ENCODE peak calls at places on chromosomes 2 and 18, in four cellular contexts. W is GM23248, O is HCT116, L is neural progenitor cell. S is an unnamed sample.

GRCh38 chr2:96913398-96914202 is 43.7 kb upstream of the SEMA4C start:
- DNase-seq in W (no peak), O (no peak), L (no peak), S (no peak)

GRCh38 chr2:85893428-85894258 is 4.9 kb upstream of the ST3GAL5 start:
- DNase-seq in W (peak), O (no peak), L (no peak), S (no peak)

GRCh38 chr2:144948205-144948855 is 428.4 kb upstream of the ZEB2 start:
- DNase-seq in W (no peak), O (no peak), L (no peak), S (no peak)

GRCh38 chr2:185998562-185999070 is 260.0 kb downstream of the FSIP2 start:
- DNase-seq in W (no peak), O (no peak), L (no peak), S (no peak)

GRCh38 chr18:14974576-14974975 is 226.6 kb downstream of the ANKRD30B start:
- DNase-seq in W (peak), O (no peak), L (no peak), S (no peak)

GRCh38 chr18:13320891-13321425 is 102.4 kb downstream of the LDLRAD4 start:
- DNase-seq in W (no peak), O (no peak), L (no peak), S (no peak)

GRCh38 chr2:15735738-15736326 is 144.2 kb downstream of the DDX1 start:
- DNase-seq in W (no peak), O (no peak), L (no peak), S (no peak)

GRCh38 chr18:22699629-22700028 is 233.5 kb upstream of the RBBP8 start:
- DNase-seq in W (no peak), O (no peak), L (no peak), S (no peak)

GRCh38 chr2:36371070-36371962 is 15.7 kb downstream of the CRIM1 start:
- DNase-seq in W (peak), O (no peak), L (no peak), S (no peak)

GRCh38 chr2:39150890-39151497 is 30.1 kb upstream of the SOS1 start:
- DNase-seq in W (no peak), O (no peak), L (no peak), S (no peak)

GRCh38 chr2:21774691-21775090 is 650.9 kb downstream of the TDRD15 start:
- DNase-seq in W (no peak), O (no peak), L (peak), S (no peak)

GRCh38 chr2:45302011-45302325 is 292.7 kb upstream of the SIX2 start:
- DNase-seq in W (no peak), O (no peak), L (no peak), S (no peak)

DNA sequence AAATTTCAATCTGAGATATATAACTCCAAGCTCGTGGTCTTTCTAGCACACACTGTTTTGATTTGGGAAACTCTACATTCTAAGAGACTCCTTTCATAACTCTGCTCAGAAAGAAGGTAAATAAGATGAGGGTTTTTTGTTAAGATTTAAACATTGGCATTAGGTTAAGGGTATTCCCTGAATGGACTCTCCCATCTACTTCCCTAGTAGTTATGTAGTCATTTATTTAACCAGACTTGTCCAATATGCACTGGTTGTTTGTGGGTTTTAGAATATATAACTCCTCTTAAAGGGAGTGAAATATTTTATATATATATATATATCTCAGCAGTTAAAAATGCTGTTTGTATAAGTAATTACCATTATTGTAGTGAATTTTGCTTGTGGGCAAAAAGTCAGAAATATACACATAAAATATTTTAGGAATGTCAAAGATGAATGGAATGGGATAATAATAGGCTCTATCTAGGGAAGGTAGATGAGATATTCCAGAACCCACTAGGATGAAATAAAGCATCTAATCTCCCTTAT is 61.5 kb upstream of the WDR75 start:
- DNase-seq in W (no peak), O (no peak), L (no peak), S (no peak)
- H3K9ac ChIP-seq in W (peak), O (no peak), L (no peak), S (no peak)

DNA sequence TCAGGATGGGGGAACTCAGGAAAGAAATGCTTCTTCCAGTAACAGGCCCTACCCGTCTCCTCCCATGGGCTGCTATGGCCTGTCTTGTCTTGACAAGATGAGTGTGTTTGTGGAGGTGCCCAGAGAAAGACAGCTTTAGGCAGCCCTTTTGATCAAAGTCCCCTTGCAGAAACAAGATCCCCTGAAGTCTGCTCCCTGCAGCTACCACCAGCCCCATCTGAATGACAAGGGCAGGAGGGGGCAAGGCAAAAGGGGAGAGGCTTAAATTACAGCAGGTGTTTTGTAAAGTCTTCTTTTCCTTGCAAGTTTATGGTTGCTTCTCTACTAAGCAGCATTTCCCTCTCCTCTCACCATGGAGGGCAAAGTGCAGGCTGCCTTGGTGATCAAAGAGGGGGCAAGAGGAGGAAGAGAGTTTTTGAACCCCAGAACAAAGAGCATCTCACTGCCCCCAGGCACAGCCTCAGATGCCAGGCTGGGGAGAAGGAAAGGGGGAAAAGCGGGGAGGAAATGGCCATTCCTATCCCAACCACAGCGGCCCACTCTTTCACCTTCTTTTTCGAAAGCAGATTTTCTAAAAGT is 6.7 kb downstream of the EVA1A start:
- DNase-seq in W (no peak), O (no peak), L (peak), S (peak)
- H3K4me3 ChIP-seq in W (no peak), O (no peak), L (no peak), S (no peak)

GRCh38 chr2:98583516-98583865 is 24.8 kb downstream of the COA5 start:
- DNase-seq in W (no peak), O (no peak), L (no peak), S (peak)
- H3K27ac ChIP-seq in W (no peak), O (no peak), L (no peak), S (no peak)

GRCh38 chr18:11946756-11947155 is 34.6 kb upstream of the IMPA2 start:
- DNase-seq in W (peak), O (no peak), L (peak), S (peak)
- H3K9ac ChIP-seq in W (peak), O (peak), L (no peak), S (no peak)

GRCh38 chr2:142259356-142259755 is 128.5 kb upstream of the LRP1B start:
- DNase-seq in W (no peak), O (no peak), L (no peak), S (no peak)
- H3K4me3 ChIP-seq in W (no peak), O (no peak), L (no peak), S (no peak)

GRCh38 chr2:239114119-239114581 is 266.3 kb downstream of the TWIST2 start:
- DNase-seq in W (peak), O (no peak), L (no peak), S (peak)

GRCh38 chr2:239112127-239112774 is 264.4 kb downstream of the TWIST2 start:
- DNase-seq in W (no peak), O (no peak), L (no peak), S (no peak)

GRCh38 chr2:239114616-239115265 is 266.9 kb downstream of the TWIST2 start:
- DNase-seq in W (no peak), O (no peak), L (no peak), S (no peak)

GRCh38 chr2:239113164-239113563 is 265.3 kb downstream of the TWIST2 start:
- DNase-seq in W (peak), O (no peak), L (no peak), S (no peak)

GRCh38 chr2:239113592-239113991 is 265.7 kb downstream of the TWIST2 start:
- DNase-seq in W (no peak), O (no peak), L (no peak), S (no peak)
- H3K27ac ChIP-seq in W (no peak), O (no peak), L (no peak), S (no peak)

GRCh38 chr2:104658840-104659591 is 194.9 kb upstream of the POU3F3 start:
- DNase-seq in W (no peak), O (no peak), L (peak), S (peak)
- H3K9ac ChIP-seq in W (no peak), O (no peak), L (no peak), S (no peak)

GRCh38 chr2:104052341-104052740 is 801.6 kb upstream of the POU3F3 start:
- DNase-seq in W (no peak), O (no peak), L (peak), S (no peak)
- H3K4me3 ChIP-seq in W (no peak), O (no peak), L (peak), S (no peak)

DNA sequence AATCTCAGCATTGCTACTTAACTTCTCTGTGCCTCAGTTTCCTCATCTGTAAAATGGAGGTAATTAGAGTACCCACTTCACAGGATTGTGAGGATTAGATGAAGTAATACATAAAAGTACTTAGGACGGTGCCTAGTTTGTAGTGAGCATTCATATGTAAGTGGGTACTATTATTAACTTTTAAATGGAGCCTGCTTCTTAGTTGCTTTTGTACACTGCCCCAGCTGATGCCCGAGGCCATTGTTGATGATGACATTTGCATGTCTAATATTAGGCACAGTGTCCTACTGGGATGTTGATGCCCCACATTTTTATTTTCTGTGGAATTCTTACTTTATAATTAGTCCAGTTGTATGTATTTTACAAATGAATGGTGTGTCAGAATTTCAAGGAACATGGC is 79.7 kb upstream of the STON1 start:
- DNase-seq in W (no peak), O (no peak), L (no peak), S (no peak)
- H3K27ac ChIP-seq in W (no peak), O (no peak), L (no peak), S (no peak)

DNA sequence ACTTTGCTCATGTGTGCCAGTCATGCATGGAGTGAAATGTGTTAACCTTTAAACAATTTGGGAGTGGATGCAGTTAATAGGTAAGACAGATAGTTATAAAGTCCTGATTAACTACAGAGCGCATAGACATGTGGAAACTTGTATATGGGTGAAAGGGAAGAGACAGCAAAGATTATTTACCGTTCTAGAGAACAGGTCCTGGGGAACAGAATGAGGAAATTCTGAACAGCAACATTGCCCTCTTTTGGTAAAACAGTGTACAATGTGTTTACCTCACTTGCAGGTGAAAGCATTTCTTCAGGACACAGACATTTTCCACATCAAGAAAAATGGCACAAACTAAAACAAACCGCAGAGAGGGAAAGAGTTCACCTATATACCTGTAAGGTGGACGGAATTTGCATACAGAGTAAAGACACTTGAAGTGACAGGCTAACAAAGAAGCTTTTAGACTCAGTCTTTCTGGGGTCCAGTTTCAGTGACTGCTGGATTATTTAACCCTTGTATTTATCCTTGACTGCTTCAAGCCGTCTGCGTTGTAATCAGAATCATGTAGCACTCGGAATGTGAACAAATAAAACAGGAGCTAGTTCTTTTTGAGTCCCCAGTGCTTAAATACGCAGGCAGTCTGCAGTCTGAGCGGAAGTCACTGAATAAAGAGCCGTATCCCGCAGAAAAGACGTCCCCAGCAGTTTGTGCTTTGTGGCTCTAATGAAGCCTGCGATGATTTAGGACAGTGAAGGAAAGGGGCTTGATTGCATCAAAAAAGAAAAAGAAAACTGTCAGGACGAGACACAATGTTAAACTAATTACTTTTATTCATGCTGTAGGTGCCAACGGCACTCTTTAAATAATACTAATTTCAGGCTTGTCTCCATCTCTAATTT is 364.8 kb upstream of the GALNT5 start:
- DNase-seq in W (peak), O (peak), L (peak), S (no peak)
- H3K9ac ChIP-seq in W (peak), O (peak), L (no peak), S (no peak)